ENCODE peak calls at places on chromosomes 11 and 22, in seven cellular contexts. Q, O, P, J, R, T and X are unnamed samples.
A peak's percentile ranks its signal among the peaks of the same experiment; 100 is the strongest.

GRCh38 chr22:42515896-42516295 is 3.7 kb downstream of the RRP7A start:
- DNase-seq in Q (no peak), T (no peak), O (no peak), P (no peak), J (no peak), R (no peak), X (no peak)

GRCh38 chr11:125300791-125301218 is 136.3 kb downstream of the PKNOX2 start:
- DNase-seq in Q (peak; percentile 32), R (no peak), J (no peak), T (no peak), P (no peak), O (no peak), X (no peak)

GRCh38 chr22:27799334-27800249 is 2.0 kb downstream of the MN1 start:
- DNase-seq in O (peak; percentile 38), R (no peak), Q (no peak), P (no peak), J (no peak), T (no peak), X (no peak)

GRCh38 chr11:47378011-47378835 is at the start of gene SPI1:
- DNase-seq in J (peak; percentile 73), Q (no peak), P (peak; percentile 90), R (peak; percentile 94), O (peak; percentile 60), T (peak; percentile 85), X (no peak)

GRCh38 chr11:46492540-46492939 is 101.0 kb upstream of the CHRM4 start:
- DNase-seq in R (no peak), T (peak; percentile 72), Q (no peak), P (no peak), J (peak; percentile 74), O (no peak), X (no peak)

GRCh38 chr11:43278302-43278956 is 33.4 kb upstream of the API5 start:
- DNase-seq in O (no peak), T (no peak), Q (peak; percentile 49), J (no peak), P (no peak), R (peak; percentile 42), X (peak; percentile 39)

GRCh38 chr11:10638285-10638684 is 55.3 kb downstream of the IRAG1 start:
- DNase-seq in T (no peak), R (no peak), P (no peak), O (no peak), Q (no peak), J (no peak), X (no peak)

GRCh38 chr22:40107244-40107643 is 70.5 kb upstream of the TNRC6B start:
- DNase-seq in T (no peak), Q (no peak), O (no peak), J (no peak), R (no peak), P (no peak), X (no peak)

GRCh38 chr11:208917-209260 is 1.4 kb downstream of the RIC8A start:
- DNase-seq in P (no peak), R (no peak), O (no peak), J (no peak), T (no peak), Q (no peak), X (no peak)

GRCh38 chr11:35011389-35011788 is 95.0 kb downstream of the PDHX start:
- DNase-seq in R (no peak), O (no peak), Q (peak; percentile 39), P (no peak), T (no peak), J (no peak), X (no peak)

GRCh38 chr11:28137832-28138231 is 29.6 kb downstream of the METTL15 start:
- DNase-seq in P (no peak), Q (no peak), R (no peak), T (no peak), J (no peak), O (no peak), X (no peak)

GRCh38 chr11:70610561-70610960 is 212.2 kb downstream of the CTTN start:
- DNase-seq in R (no peak), T (no peak), J (no peak), P (no peak), Q (no peak), O (no peak), X (no peak)

GRCh38 chr22:45190473-45190872 is 26.7 kb downstream of the NUP50 start:
- DNase-seq in T (no peak), J (no peak), Q (no peak), P (no peak), R (no peak), O (no peak), X (no peak)

GRCh38 chr11:289145-289705 is 299 bp downstream of the PGGHG start:
- DNase-seq in R (no peak), T (peak; percentile 67), Q (no peak), P (no peak), J (peak; percentile 20), O (no peak), X (no peak)

GRCh38 chr11:121657191-121657590 is 204.4 kb upstream of the SORL1-AS1 start:
- DNase-seq in J (no peak), P (no peak), T (no peak), Q (no peak), R (no peak), O (no peak), X (peak; percentile 86)

GRCh38 chr22:46149998-46150549 is at the start of gene PPARA:
- DNase-seq in O (peak; percentile 95), J (peak; percentile 96), Q (peak; percentile 51), R (peak; percentile 96), T (peak; percentile 94), P (peak; percentile 93), X (no peak)

GRCh38 chr11:73313652-73314051 is 5.6 kb downstream of the ARHGEF17 start:
- DNase-seq in T (no peak), P (no peak), O (no peak), Q (no peak), R (no peak), J (no peak), X (no peak)

GRCh38 chr11:73314121-73314948 is 6.3 kb downstream of the ARHGEF17 start:
- DNase-seq in T (peak; percentile 67), Q (peak; percentile 30), O (no peak), P (peak; percentile 83), R (peak; percentile 42), J (peak; percentile 12), X (no peak)

GRCh38 chr11:73311394-73311869 is 3.4 kb downstream of the ARHGEF17 start:
- DNase-seq in Q (no peak), R (no peak), J (no peak), T (peak; percentile 77), P (no peak), O (no peak), X (no peak)

GRCh38 chr11:73312036-73312435 is 4.0 kb downstream of the ARHGEF17 start:
- DNase-seq in Q (no peak), P (no peak), R (no peak), T (peak; percentile 62), J (no peak), O (no peak), X (no peak)

GRCh38 chr11:73312806-73313403 is 4.8 kb downstream of the ARHGEF17 start:
- DNase-seq in R (no peak), Q (no peak), T (peak; percentile 74), J (no peak), P (no peak), O (no peak), X (no peak)
- H3K27ac ChIP-seq in R (no peak overlapping the region), Q (peak overlapping the region; percentile 10), T (peak overlapping the region; percentile 98), J (peak overlapping the region; percentile 95), P (peak overlapping the region; percentile 96), O (no peak overlapping the region), X (peak overlapping the region; percentile 100)

GRCh38 chr11:79488286-79488685 is 47.5 kb upstream of the TENM4 start:
- DNase-seq in T (no peak), J (no peak), Q (no peak), O (no peak), P (no peak), R (no peak), X (no peak)

GRCh38 chr11:79486239-79486984 is 45.6 kb upstream of the TENM4 start:
- DNase-seq in J (no peak), O (no peak), P (no peak), T (no peak), Q (no peak), R (no peak), X (no peak)

GRCh38 chr11:79485694-79486093 is 44.9 kb upstream of the TENM4 start:
- DNase-seq in P (no peak), T (no peak), R (no peak), Q (no peak), O (no peak), J (no peak), X (no peak)

GRCh38 chr11:79484872-79485271 is 44.0 kb upstream of the TENM4 start:
- DNase-seq in Q (no peak), R (no peak), T (no peak), O (no peak), P (no peak), J (no peak), X (no peak)

DNA sequence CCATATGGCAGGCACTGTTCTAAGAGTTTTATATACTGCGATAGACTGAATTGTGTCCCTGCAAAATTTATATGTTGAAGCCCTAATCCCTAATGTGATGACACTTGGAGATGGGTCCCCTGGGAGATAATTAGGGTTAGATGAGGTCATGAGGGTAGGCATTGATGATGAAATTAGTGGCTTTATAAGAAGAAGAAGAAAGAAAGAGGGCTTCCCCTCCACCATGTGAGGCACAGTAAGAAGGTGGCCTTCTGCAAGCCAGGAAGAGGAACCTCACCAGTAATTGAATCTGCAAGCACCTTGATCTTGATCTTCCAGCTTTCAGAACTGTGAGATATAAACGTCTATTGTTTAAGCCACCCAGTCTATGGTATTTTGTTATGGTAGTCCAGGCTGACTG is 46.6 kb upstream of the TENM4 start:
- DNase-seq in T (no peak), R (no peak), J (no peak), Q (no peak), P (no peak), O (no peak), X (no peak)
- TF ChIP-seq EP300 in T (no peak), R (no peak), J (no peak), Q (no peak), P (no peak), O (no peak), X (no peak)

DNA sequence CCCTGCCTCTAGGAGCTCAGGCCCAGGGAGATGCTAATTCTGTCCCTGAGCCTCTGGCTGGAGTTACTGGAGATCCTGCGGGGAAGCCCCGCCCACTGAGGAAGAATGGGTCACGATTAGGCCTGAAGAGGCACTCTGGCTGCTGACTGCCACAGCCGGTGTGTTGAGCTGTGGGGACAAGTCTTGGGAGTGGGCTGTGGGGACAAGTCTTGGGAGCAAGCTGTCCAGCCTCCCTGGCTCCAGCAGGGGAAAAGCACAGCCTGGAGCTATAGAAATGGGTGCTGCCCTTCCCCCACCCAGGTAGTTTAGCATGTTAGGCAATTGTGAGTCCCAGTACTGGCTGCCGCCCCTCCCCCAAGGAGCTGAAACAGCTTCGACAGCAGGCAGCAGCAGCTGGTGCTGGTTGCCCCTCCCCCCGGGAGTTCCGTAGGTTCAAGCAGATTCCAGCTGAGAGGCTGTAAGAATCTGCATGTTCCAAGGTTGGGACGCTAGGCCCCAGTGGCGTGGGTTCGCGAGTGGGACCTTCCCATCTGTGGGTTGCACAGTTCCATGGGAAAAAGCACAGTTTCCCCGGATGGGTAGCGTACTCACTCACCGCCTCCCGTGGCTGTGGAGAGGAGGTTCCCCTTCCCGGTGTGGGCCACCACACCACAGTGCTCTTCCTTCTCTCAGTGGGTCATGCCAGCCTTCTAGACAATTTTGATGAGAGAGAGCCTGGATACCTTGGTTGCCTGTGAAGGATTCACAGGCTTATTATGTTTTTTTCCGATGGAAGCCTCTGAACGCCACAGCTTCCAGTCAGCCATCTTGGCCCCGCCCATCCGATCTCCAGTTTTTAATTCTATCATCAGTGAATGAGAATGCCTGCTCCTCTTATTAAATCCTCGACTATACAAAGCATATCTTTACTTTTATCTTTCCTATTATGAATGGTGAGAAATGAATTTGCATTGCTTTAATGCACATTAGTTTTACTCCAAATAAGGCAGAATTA is 61.5 kb downstream of the MSANTD4 start:
- DNase-seq in J (no peak), O (no peak), R (peak; percentile 15), P (no peak), Q (no peak), T (no peak), X (no peak)
- TF ChIP-seq POLR2A in J (no peak), O (no peak), R (no peak), P (no peak), Q (no peak), T (no peak), X (no peak)

GRCh38 chr11:126303623-126304456 is at the start of gene DCPS:
- DNase-seq in R (peak; percentile 96), J (peak; percentile 92), T (peak; percentile 94), P (peak; percentile 94), O (peak; percentile 92), Q (peak; percentile 87), X (peak; percentile 96)
- H3K27ac ChIP-seq in R (peak within 1 kb of the TSS; percentile 86), J (peak within 1 kb of the TSS; percentile 85), T (peak within 1 kb of the TSS; percentile 88), P (peak within 1 kb of the TSS; percentile 94), O (peak within 1 kb of the TSS; percentile 89), Q (peak within 1 kb of the TSS; percentile 99), X (peak within 1 kb of the TSS; percentile 92)